ENCODE peak calls at places on chromosomes 13 and 19, in ten cellular contexts. E is uterus; S is Caki2; Q is PC-9; W is NCI-H1105; V is nucleus accumbens; T is B cell; Y is GM23248; D is T-cell; N is CD8-positive, alpha-beta memory T cell. U is an unnamed sample.

GRCh38 chr13:93227906-93228801 is 1.5 kb downstream of the GPC6 start:
- DNase-seq in E (peak; percentile 26), S (peak; percentile 78), Q (no peak), W (peak; percentile 53), V (no peak), T (no peak), Y (peak; percentile 90), D (no peak), N (no peak), U (no peak)

GRCh38 chr19:2483084-2483483 is 7.2 kb downstream of the GADD45B start:
- DNase-seq in E (no peak), S (no peak), Q (no peak), W (no peak), V (no peak), T (no peak), Y (peak; percentile 60), D (no peak), N (no peak), U (no peak)

GRCh38 chr13:110306340-110306959 is 507 bp downstream of the COL4A1 start:
- DNase-seq in E (peak; percentile 62), S (peak; percentile 19), Q (no peak), W (no peak), V (no peak), T (no peak), Y (peak; percentile 57), D (no peak), N (no peak), U (no peak)

GRCh38 chr13:41059896-41060722 is 1.2 kb upstream of the WBP4 start:
- DNase-seq in E (peak; percentile 95), S (peak; percentile 93), Q (peak; percentile 76), W (peak; percentile 56), V (peak; percentile 93), T (peak; percentile 80), Y (peak; percentile 96), D (peak; percentile 60), N (no peak), U (peak; percentile 68)

GRCh38 chr13:35354305-35354704 is 122.2 kb downstream of the MAB21L1 start:
- DNase-seq in E (no peak), S (no peak), Q (no peak), W (no peak), V (no peak), T (no peak), Y (no peak), D (no peak), N (no peak), U (no peak)

GRCh38 chr13:100559886-100560285 is 28.7 kb downstream of the GGACT start:
- DNase-seq in E (no peak), S (no peak), Q (no peak), W (no peak), V (no peak), T (no peak), Y (no peak), D (no peak), N (no peak), U (no peak)

GRCh38 chr13:24063281-24063851 is 97.2 kb upstream of the SPATA13 start:
- DNase-seq in E (peak; percentile 65), S (no peak), Q (no peak), W (peak; percentile 21), V (peak; percentile 46), T (no peak), Y (no peak), D (no peak), N (peak; percentile 21), U (no peak)

GRCh38 chr19:46181386-46181774 is 33.3 kb downstream of the IGFL2 start:
- DNase-seq in E (no peak), S (peak; percentile 68), Q (no peak), W (no peak), V (no peak), T (peak; percentile 36), Y (peak; percentile 71), D (no peak), N (no peak), U (no peak)

GRCh38 chr19:53659292-53659691 is 27.5 kb downstream of the DPRX start:
- DNase-seq in E (no peak), S (no peak), Q (peak; percentile 9), W (no peak), V (peak; percentile 23), T (no peak), Y (peak; percentile 9), D (no peak), N (no peak), U (no peak)

GRCh38 chr19:8618751-8619150 is 8.2 kb upstream of the ADAMTS10 start:
- DNase-seq in E (no peak), S (no peak), Q (no peak), W (no peak), V (no peak), T (no peak), Y (no peak), D (no peak), N (no peak), U (no peak)

U was measured in natural killer cell.